ENCODE peak calls at places on chromosomes 7 and 10, in six cellular contexts. E is IMR-90, T is HEK293T, P is GM12878, N is A549, U is K562. H is an unnamed sample.

GRCh38 chr7:135160858-135161653 is 9.5 kb downstream of the CYREN start:
- DNase-seq in N (no peak), P (no peak), U (peak), E (peak), T (peak), H (no peak)

GRCh38 chr10:60257767-60258428 is 131.8 kb downstream of the ANK3 start:
- DNase-seq in U (no peak), N (no peak), P (no peak), E (no peak), T (no peak), H (no peak)

GRCh38 chr10:121732676-121733445 is 134.6 kb upstream of the FGFR2 start:
- DNase-seq in U (no peak), P (no peak), N (no peak), E (no peak), T (no peak), H (no peak)

GRCh38 chr7:64870656-64871055 is 32.4 kb upstream of the ZNF273 start:
- DNase-seq in U (no peak), T (no peak), E (no peak), N (no peak), P (no peak), H (no peak)

GRCh38 chr10:74292871-74293427 is 141.9 kb downstream of the ADK start:
- DNase-seq in N (no peak), E (peak), U (peak), T (no peak), P (no peak), H (no peak)

GRCh38 chr10:71959526-71959925 is 4.7 kb upstream of the CHST3 start:
- DNase-seq in P (no peak), N (no peak), E (no peak), T (no peak), U (no peak), H (no peak)

GRCh38 chr7:130884437-130885417 is 150.7 kb upstream of the KLF14 start:
- DNase-seq in E (no peak), P (no peak), T (no peak), N (no peak), U (peak), H (peak)

GRCh38 chr10:22086730-22087364 is 83.3 kb upstream of the DNAJC1 start:
- DNase-seq in U (peak), N (peak), E (peak), T (peak), P (no peak), H (peak)

GRCh38 chr7:97064972-97065587 is 40.4 kb upstream of the DLX5 start:
- DNase-seq in P (no peak), T (peak), N (peak), E (peak), U (peak), H (peak)

GRCh38 chr7:106057204-106057961 is 54.7 kb downstream of the SYPL1 start:
- DNase-seq in N (no peak), T (no peak), E (no peak), P (no peak), U (no peak), H (no peak)

GRCh38 chr7:82443801-82444219 is 233 bp upstream of the CACNA2D1 start:
- DNase-seq in P (no peak), E (peak), T (peak), N (peak), U (no peak), H (no peak)

GRCh38 chr10:72097448-72098300 is 9.3 kb upstream of the SPOCK2 start:
- DNase-seq in E (peak), T (no peak), P (no peak), U (peak), N (peak), H (peak)

GRCh38 chr10:131820626-131821025 is 80.2 kb upstream of the PPP2R2D start:
- DNase-seq in U (no peak), P (no peak), T (no peak), E (no peak), N (no peak), H (no peak)

GRCh38 chr7:18420176-18420575 is 75.4 kb upstream of the HDAC9 start:
- DNase-seq in U (no peak), E (no peak), N (no peak), P (no peak), T (no peak), H (no peak)

GRCh38 chr7:45237788-45238461 is 80.3 kb downstream of the RAMP3 start:
- DNase-seq in N (peak), E (no peak), U (peak), P (no peak), T (no peak), H (no peak)

GRCh38 chr10:61754553-61755540 is 92.1 kb downstream of the CABCOCO1 start:
- DNase-seq in E (peak), T (no peak), N (no peak), P (no peak), U (no peak), H (no peak)

GRCh38 chr7:140640727-140641531 is at the start of gene DENND2A:
- DNase-seq in P (no peak), T (peak), E (peak), N (no peak), U (no peak), H (no peak)

GRCh38 chr7:68564741-68565140 is 1033.5 kb upstream of the AUTS2 start:
- DNase-seq in U (no peak), T (no peak), N (no peak), E (no peak), P (no peak), H (no peak)

GRCh38 chr7:116836911-116837310 is 25.5 kb upstream of the CAPZA2 start:
- DNase-seq in T (no peak), E (no peak), P (no peak), U (no peak), N (peak), H (no peak)

GRCh38 chr7:90892213-90892612 is 296.1 kb downstream of the CDK14 start:
- DNase-seq in T (no peak), U (no peak), E (peak), N (no peak), P (peak), H (no peak)

GRCh38 chr10:21494221-21495001 is 31.1 kb downstream of the SKIDA1 start:
- DNase-seq in T (no peak), P (no peak), E (no peak), U (no peak), N (no peak), H (no peak)

GRCh38 chr7:4794591-4795350 is 19.3 kb downstream of the AP5Z1 start:
- DNase-seq in P (no peak), U (no peak), N (no peak), E (no peak), T (no peak), H (no peak)

GRCh38 chr7:32891046-32891799 is at the start of gene KBTBD2:
- DNase-seq in N (peak), U (peak), E (peak), T (peak), P (no peak), H (peak)

GRCh38 chr10:96513686-96514551 is at the start of gene TLL2:
- DNase-seq in T (peak), E (peak), N (peak), U (peak), P (no peak), H (peak)

GRCh38 chr7:137689761-137690160 is 157.0 kb downstream of the DGKI start:
- DNase-seq in N (no peak), E (no peak), T (no peak), P (no peak), U (no peak), H (no peak)

GRCh38 chr10:74718208-74718607 is 108.2 kb upstream of the KAT6B start:
- DNase-seq in N (no peak), E (no peak), P (no peak), T (no peak), U (no peak), H (no peak)

DNA sequence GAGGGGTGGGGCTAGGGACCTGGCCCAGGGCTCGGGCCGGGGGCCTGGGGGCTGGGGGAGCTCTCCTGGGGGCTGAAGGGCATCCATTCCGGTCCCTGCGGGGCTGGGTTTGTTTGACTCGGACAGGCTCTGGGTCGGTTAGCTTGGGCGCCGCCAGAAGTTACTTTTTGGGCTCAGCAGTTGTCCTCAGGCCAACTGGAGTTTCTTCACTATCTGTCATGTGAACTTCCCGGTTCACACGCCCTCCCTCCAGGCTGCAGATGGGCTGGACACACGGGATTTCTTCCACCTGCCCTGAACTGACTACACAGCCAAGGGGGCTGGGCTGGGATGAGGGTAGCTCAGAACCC is 3.8 kb downstream of the SLC4A2 start:
- DNase-seq in U (peak), T (no peak), E (peak), P (no peak), N (no peak), H (peak)
- TF ChIP-seq BHLHE40 in U (no peak), T (no peak), E (no peak), P (no peak), N (no peak), H (no peak)

GRCh38 chr10:18719811-18720210 is 60.6 kb downstream of the ARL5B start:
- DNase-seq in P (no peak), U (no peak), T (no peak), N (no peak), E (peak), H (no peak)
- TF ChIP-seq BHLHE40 in P (no peak), U (no peak), T (no peak), N (no peak), E (no peak), H (no peak)

GRCh38 chr7:102018876-102019275 is 201.4 kb downstream of the CUX1 start:
- DNase-seq in P (no peak), N (no peak), T (no peak), E (no peak), U (no peak), H (no peak)
- TF ChIP-seq BHLHE40 in P (no peak), N (no peak), T (no peak), E (no peak), U (no peak), H (no peak)

DNA sequence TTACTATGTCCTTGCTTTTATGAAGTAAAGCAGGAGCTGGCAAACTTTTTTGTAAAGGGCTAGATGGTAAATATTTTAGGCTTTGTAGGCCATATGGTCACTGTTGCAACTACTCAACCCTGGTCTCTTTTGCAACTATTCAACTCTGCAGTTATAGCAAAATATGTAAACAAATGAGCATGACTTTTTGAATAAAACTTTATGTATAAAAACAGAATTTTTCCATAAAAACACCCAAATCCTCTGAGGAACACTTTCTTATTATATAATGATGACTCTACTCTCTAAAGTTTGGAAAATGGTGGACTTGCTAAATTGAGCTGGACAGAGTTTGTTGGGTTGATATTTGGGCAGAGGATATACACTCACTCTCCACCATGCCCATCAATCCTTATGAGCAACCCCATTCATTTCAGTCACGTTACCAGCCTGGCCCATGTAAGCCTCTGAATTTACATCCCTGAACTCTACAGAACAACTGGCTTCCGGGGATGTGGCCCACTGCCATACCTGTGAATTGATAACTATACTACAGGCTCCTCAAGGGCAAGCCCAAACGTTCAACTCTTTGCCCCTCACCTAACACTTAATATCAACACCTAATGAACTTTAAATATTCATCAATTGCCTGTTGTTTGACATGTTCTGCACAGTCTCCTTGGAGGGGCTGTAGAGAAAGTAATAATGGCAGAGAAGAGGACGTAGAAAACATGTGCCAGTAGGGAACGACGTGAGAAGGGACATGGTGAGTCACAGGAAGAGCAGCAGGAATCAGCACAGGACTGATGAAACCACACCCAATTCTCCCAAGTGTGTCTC is 37.6 kb downstream of the SGMS1 start:
- DNase-seq in N (peak), T (no peak), U (peak), E (peak), P (no peak), H (no peak)
- TF ChIP-seq BHLHE40 in N (no peak), T (no peak), U (peak), E (peak), P (no peak), H (no peak)

DNA sequence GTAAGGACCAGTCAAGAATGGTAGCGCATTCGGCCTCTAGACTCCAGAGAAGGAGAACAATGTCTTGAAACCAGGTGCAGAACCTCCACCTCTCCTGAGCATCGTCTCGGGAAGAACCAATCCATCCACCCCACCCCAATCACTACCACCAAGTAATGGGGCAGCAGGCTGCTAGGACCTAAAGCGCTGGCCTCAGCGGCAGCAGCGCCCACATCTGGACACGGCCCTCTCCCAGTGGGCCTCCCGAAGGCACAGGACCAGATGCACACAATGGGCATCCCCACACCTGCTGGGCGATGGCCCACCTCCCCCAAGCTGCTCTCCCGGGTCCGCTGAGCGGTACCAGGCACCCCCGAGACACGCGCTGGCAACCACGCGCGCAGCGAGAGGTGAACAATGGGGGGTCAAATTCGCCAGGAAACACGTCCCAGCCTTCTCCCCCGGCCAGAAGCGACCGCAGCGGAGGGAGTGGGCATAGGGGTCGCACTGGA is 631 bp downstream of the CTTNBP2 start:
- DNase-seq in T (peak), N (no peak), E (no peak), P (no peak), U (no peak), H (no peak)
- TF ChIP-seq BHLHE40 in T (no peak), N (no peak), E (no peak), P (no peak), U (no peak), H (no peak)

GRCh38 chr7:22935269-22935668 is 78.7 kb downstream of the HYCC1 start:
- DNase-seq in U (no peak), T (no peak), N (no peak), E (peak), P (no peak), H (no peak)
- TF ChIP-seq BHLHE40 in U (no peak), T (no peak), N (no peak), E (no peak), P (no peak), H (no peak)

DNA sequence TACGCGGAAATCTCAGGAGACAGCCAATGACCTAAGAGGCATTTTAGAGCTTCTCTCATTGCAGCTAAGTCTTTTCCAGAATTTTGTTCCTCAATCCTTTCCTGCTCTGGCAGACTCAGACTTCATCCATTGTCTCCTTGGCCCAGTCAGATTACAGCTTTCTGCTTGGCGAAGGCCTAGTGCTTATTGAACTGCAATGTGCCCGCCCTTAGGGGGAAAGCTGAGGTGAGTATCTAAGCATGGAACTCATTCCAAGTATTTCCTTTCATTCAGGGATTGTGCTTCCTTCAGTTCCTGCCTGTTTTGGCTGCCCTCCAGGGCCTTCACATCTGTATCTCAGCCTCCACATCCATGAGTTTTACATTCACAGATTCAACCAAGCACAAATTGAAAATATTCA is 37.5 kb downstream of the PRLHR start:
- DNase-seq in T (no peak), P (no peak), U (no peak), N (no peak), E (no peak), H (no peak)
- TF ChIP-seq BHLHE40 in T (no peak), P (no peak), U (no peak), N (no peak), E (no peak), H (no peak)

GRCh38 chr7:149831730-149832219 is 6.4 kb upstream of the ZNF862 start:
- DNase-seq in P (no peak), E (no peak), T (no peak), U (no peak), N (no peak), H (no peak)

GRCh38 chr7:149828357-149829309 is 9.5 kb upstream of the ZNF862 start:
- DNase-seq in P (no peak), E (no peak), T (no peak), U (no peak), N (no peak), H (no peak)

GRCh38 chr7:149832332-149833041 is 5.7 kb upstream of the ZNF862 start:
- DNase-seq in U (no peak), N (no peak), T (no peak), P (no peak), E (no peak), H (no peak)

GRCh38 chr7:149833495-149834130 is 4.6 kb upstream of the ZNF862 start:
- DNase-seq in N (no peak), P (no peak), U (no peak), E (no peak), T (no peak), H (no peak)

GRCh38 chr7:149830997-149831729 is 7.0 kb upstream of the ZNF862 start:
- DNase-seq in E (no peak), P (no peak), T (no peak), N (no peak), U (no peak), H (no peak)
- TF ChIP-seq BHLHE40 in E (no peak), P (no peak), T (no peak), N (no peak), U (no peak), H (no peak)

GRCh38 chr10:88116491-88116890 is 253.1 kb downstream of the PTEN start:
- DNase-seq in U (no peak), P (no peak), T (no peak), E (peak), N (no peak), H (no peak)
- TF ChIP-seq BHLHE40 in U (no peak), P (no peak), T (no peak), E (no peak), N (no peak), H (no peak)

DNA sequence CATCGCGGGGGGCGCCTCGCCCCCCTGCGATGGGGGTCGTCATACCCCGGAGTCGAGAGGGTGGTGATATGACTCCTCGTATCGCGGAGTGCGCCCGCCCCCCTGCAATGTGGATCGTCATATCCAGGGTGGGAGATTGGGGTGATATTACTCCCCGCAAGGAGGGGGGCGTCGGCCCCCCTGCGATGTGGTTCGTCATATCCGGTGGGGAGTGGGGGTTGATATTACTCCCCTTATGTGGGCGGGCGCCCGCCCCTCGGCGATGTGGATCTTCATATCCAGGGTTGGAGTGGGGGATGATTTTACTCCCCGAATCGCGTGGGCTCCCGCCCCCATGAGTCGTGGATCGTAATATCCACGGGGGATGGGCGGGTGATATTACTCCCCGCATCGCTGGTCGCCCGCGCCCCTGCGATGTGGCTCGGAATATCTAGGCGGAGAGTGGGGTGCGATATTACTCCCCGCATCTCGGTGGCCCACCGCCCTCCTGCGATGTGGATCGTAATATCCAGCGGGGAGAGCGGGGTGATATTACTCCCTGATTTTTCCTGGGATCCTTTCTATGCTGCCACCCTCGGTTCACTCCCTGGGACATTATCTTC is 36.9 kb downstream of the MEIG1 start:
- DNase-seq in E (no peak), N (no peak), U (no peak), P (no peak), T (no peak), H (no peak)
- TF ChIP-seq BHLHE40 in E (no peak), N (no peak), U (no peak), P (no peak), T (no peak), H (no peak)